ENCODE peak calls at places on chromosomes 1 and 21, in four cellular contexts. E, C, Y and I are unnamed samples.

GRCh38 chr1:15523104-15523921 is 702 bp downstream of the CASP9 start:
- DNase-seq in C (no peak), Y (no peak), E (no peak), I (no peak)

GRCh38 chr21:45981641-45982255 is at the start of gene COL6A1:
- DNase-seq in Y (no peak), C (peak; percentile 58), E (peak; percentile 40), I (peak; percentile 62)

GRCh38 chr1:205936846-205937707 is 6.2 kb downstream of the SLC26A9 start:
- DNase-seq in C (no peak), E (peak; percentile 32), Y (peak; percentile 52), I (no peak)

GRCh38 chr1:59285691-59286090 is 11.2 kb upstream of the FGGY start:
- DNase-seq in C (no peak), E (no peak), Y (no peak), I (no peak)

GRCh38 chr1:197440730-197441129 is 172.7 kb downstream of the CRB1 start:
- DNase-seq in C (no peak), Y (no peak), E (no peak), I (no peak)

GRCh38 chr1:30597711-30598110 is 125.7 kb downstream of the MATN1 start:
- DNase-seq in E (no peak), Y (no peak), C (no peak), I (no peak)

GRCh38 chr1:223001653-223002634 is 141.1 kb downstream of the TLR5 start:
- DNase-seq in E (no peak), Y (peak; percentile 9), C (no peak), I (no peak)

GRCh38 chr1:70205076-70205436 is 323 bp downstream of the LRRC40 start:
- DNase-seq in Y (no peak), E (no peak), C (no peak), I (no peak)

GRCh38 chr1:59705849-59706599 is 108.7 kb upstream of the HOOK1 start:
- DNase-seq in Y (no peak), E (peak; percentile 36), C (no peak), I (no peak)

GRCh38 chr1:32939655-32940371 is 24.8 kb downstream of the RNF19B start:
- DNase-seq in Y (no peak), C (no peak), E (peak; percentile 87), I (no peak)

GRCh38 chr1:230883964-230884363 is 15.6 kb upstream of the C1orf198 start:
- DNase-seq in Y (no peak), E (no peak), C (no peak), I (no peak)

GRCh38 chr1:117675907-117676430 is 70.1 kb downstream of the TENT5C start:
- DNase-seq in E (no peak), C (no peak), Y (no peak), I (no peak)

GRCh38 chr1:197081117-197081753 is 14.2 kb upstream of the F13B start:
- DNase-seq in Y (no peak), E (no peak), C (no peak), I (no peak)

GRCh38 chr1:114154963-114155322 is 1.3 kb upstream of the SYT6 start:
- DNase-seq in Y (no peak), E (peak; percentile 29), C (peak; percentile 78), I (no peak)

GRCh38 chr1:215554865-215555264 is 12.2 kb upstream of the KCTD3 start:
- DNase-seq in C (no peak), E (no peak), Y (no peak), I (no peak)

GRCh38 chr1:89519779-89520358 is 4.8 kb upstream of the LRRC8B start:
- DNase-seq in Y (peak; percentile 26), C (no peak), E (peak; percentile 59), I (no peak)

GRCh38 chr1:45604239-45604638 is 19.6 kb downstream of the CCDC17 start:
- DNase-seq in E (no peak), C (no peak), Y (no peak), I (no peak)

GRCh38 chr1:234154320-234155251 is 218.7 kb upstream of the COA6 start:
- DNase-seq in E (peak; percentile 57), C (peak; percentile 20), Y (peak; percentile 87), I (no peak)

GRCh38 chr1:63615809-63616420 is 22.7 kb downstream of the PGM1 start:
- DNase-seq in C (peak; percentile 58), Y (peak; percentile 60), E (peak; percentile 82), I (no peak)

GRCh38 chr1:50967416-50968020 is 2.5 kb upstream of the CDKN2C start:
- DNase-seq in E (peak; percentile 23), Y (no peak), C (no peak), I (no peak)

GRCh38 chr1:22044690-22045420 is 7.7 kb upstream of the CDC42 start:
- DNase-seq in E (no peak), C (no peak), Y (no peak), I (no peak)

GRCh38 chr1:228081144-228081543 is 1.4 kb upstream of the ARF1 start:
- DNase-seq in Y (no peak), C (no peak), E (no peak), I (no peak)

GRCh38 chr1:220551001-220551400 is 23.1 kb downstream of the MARK1 start:
- DNase-seq in C (no peak), Y (no peak), E (no peak), I (no peak)

GRCh38 chr1:56355422-56355821 is 223.9 kb downstream of the PLPP3 start:
- DNase-seq in Y (no peak), C (no peak), E (no peak), I (no peak)

GRCh38 chr1:45973106-45973505 is 159.3 kb downstream of the PIK3R3 start:
- DNase-seq in Y (no peak), C (no peak), E (no peak), I (no peak)

GRCh38 chr1:190809312-190809711 is 331.6 kb upstream of the BRINP3 start:
- DNase-seq in E (no peak), C (no peak), Y (no peak), I (no peak)

GRCh38 chr1:25917996-25918395 is 11.8 kb upstream of the STMN1 start:
- DNase-seq in C (no peak), E (no peak), Y (no peak), I (no peak)

GRCh38 chr1:17667641-17668040 is 87.5 kb upstream of the ACTL8 start:
- DNase-seq in C (no peak), E (no peak), Y (no peak), I (no peak)

GRCh38 chr1:17664322-17664721 is 90.8 kb upstream of the ACTL8 start:
- DNase-seq in E (no peak), Y (no peak), C (no peak), I (no peak)

GRCh38 chr1:17668195-17668594 is 86.9 kb upstream of the ACTL8 start:
- DNase-seq in E (no peak), Y (no peak), C (no peak), I (no peak)

GRCh38 chr1:17665054-17665453 is 90.1 kb upstream of the ACTL8 start:
- DNase-seq in C (no peak), Y (no peak), E (no peak), I (no peak)

GRCh38 chr1:17665950-17666720 is 89.0 kb upstream of the ACTL8 start:
- DNase-seq in E (no peak), Y (no peak), C (no peak), I (no peak)
- TF ChIP-seq JUN in E (no peak), Y (no peak), C (no peak), I (no peak)

DNA sequence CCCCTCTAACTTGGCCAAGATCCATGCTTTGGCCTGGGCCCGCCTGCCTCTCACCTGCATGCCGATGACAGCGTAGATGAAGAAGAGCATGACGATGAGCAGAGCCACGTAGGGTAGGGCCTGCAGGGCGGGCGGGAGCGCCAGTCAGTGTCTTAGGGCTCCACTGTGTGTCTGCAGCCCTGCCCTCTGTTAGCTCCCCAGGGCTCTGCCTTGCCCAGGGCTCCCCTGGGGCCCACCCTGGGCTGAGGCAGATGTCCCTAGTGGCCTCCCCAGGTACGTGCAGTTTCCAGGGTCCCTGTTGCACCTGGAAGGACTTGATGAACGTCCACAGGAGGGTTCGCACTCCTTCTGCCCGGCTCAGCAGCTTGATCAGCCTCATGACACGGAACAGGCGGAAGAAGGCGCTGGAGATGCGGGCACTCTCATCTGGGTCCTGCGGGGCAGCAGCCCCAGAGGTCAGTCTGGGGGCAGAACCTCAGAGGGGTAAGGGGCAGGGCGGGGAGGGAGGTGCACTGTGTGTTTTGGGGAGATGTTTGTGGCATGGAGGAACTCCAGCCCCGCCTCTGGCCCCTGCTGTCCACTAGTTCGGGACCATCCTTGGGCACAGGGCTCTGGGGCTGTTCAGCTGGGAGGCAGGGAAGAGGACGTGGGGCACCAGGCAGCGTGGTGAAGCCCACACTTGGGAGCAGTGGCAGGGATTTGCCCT is 29.8 kb upstream of the KIF21B start:
- DNase-seq in C (peak; percentile 45), E (no peak), Y (no peak), I (no peak)
- TF ChIP-seq JUN in C (no peak), E (no peak), Y (no peak), I (no peak)

GRCh38 chr1:161009602-161010211 is 11.2 kb downstream of the F11R start:
- DNase-seq in E (no peak), Y (no peak), C (no peak), I (no peak)
- TF ChIP-seq JUN in E (no peak), Y (no peak), C (no peak), I (no peak)

GRCh38 chr1:245242989-245243388 is 88.2 kb downstream of the KIF26B start:
- DNase-seq in Y (no peak), E (no peak), C (no peak), I (no peak)

GRCh38 chr1:245245021-245245667 is 90.4 kb downstream of the KIF26B start:
- DNase-seq in C (no peak), Y (no peak), E (no peak), I (no peak)

GRCh38 chr1:245247356-245247755 is 92.6 kb downstream of the KIF26B start:
- DNase-seq in Y (no peak), E (no peak), C (no peak), I (no peak)

DNA sequence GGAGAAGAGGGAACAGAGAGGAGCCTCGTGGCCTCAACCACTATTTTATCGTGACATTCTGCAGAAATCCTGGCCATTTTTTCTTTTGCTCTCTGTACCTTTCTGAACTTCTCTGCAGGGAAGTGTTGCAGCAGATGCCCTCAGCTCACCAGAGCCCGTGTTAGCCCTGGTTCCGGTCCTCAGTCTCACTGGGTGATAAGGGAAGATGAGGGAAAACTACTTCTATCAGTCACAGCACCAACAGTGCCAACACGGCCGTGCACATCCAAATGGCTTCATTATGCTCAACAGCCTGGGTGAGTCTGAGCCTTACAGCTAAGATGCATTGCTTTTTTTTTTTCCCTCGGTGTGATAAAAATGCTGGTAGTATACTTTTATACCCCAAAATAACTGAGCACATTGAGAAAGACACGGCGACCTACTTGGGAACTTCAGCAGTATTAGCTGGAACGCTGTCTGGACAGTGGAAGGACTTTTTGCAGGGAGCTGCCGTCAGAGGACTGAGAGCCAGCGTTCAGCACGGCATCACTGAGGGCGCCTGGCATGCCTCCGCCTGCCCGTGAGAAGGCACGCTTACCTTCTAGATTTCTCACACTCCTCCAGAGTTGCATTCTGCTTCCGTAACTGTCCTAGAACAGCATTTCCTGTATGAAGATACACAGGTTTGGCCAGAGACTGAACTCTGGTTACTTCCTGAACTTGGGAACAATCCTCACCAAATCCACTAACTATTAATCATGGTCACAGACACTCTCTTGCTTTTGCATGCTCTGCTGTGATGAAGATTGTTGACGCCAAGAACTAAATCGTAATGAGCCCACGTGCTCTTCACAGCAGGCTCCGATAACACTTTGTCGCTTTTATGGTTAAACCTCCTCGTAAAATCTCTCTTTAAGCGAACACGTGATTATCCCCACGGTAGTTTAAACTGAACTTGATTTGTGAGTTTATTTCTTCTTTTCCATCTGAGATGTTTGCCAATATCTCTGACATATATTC is 93.3 kb downstream of the KIF26B start:
- DNase-seq in C (no peak), Y (no peak), E (no peak), I (peak; percentile 33)
- TF ChIP-seq JUN in C (no peak), Y (no peak), E (no peak), I (no peak)